ENCODE peak calls at places on chromosomes 1 and 21, in seven cellular contexts. R, E, X, I, S, Q and J are unnamed samples.

GRCh38 chr1:184419734-184420161 is 32.9 kb downstream of the C1orf21 start:
- DNase-seq in R (no peak), E (no peak), X (no peak), I (no peak), S (no peak), Q (no peak), J (no peak)

GRCh38 chr21:45336870-45337269 is 49.2 kb upstream of the POFUT2 start:
- DNase-seq in R (no peak), E (no peak), X (no peak), I (no peak), S (no peak), Q (no peak), J (no peak)

GRCh38 chr1:156122519-156123355 is 8.2 kb downstream of the LMNA start:
- DNase-seq in R (no peak), E (peak), X (no peak), I (peak), S (no peak), Q (no peak), J (no peak)

GRCh38 chr1:206411321-206411720 is 59.0 kb upstream of the IKBKE start:
- DNase-seq in R (no peak), E (no peak), X (no peak), I (no peak), S (no peak), Q (no peak), J (no peak)

GRCh38 chr1:183945432-183946308 is 91.9 kb downstream of the COLGALT2 start:
- DNase-seq in R (no peak), E (peak), X (no peak), I (no peak), S (no peak), Q (peak), J (no peak)

GRCh38 chr1:227941509-227942020 is 6.2 kb downstream of the WNT9A start:
- DNase-seq in R (no peak), E (no peak), X (no peak), I (no peak), S (no peak), Q (peak), J (no peak)

GRCh38 chr1:216057947-216058346 is 365.3 kb downstream of the USH2A start:
- DNase-seq in R (no peak), E (no peak), X (no peak), I (no peak), S (no peak), Q (no peak), J (no peak)

GRCh38 chr1:147496571-147496970 is 44.7 kb upstream of the BCL9 start:
- DNase-seq in R (peak), E (peak), X (peak), I (peak), S (no peak), Q (peak), J (no peak)

GRCh38 chr1:218735436-218735835 is 390.3 kb downstream of the TGFB2 start:
- DNase-seq in R (no peak), E (no peak), X (no peak), I (no peak), S (no peak), Q (no peak), J (no peak)

GRCh38 chr1:36913523-36914060 is 120.7 kb downstream of the GRIK3 start:
- DNase-seq in R (no peak), E (no peak), X (no peak), I (peak), S (no peak), Q (peak), J (no peak)

GRCh38 chr1:227757781-227758180 is 22.5 kb downstream of the SNAP47 start:
- DNase-seq in R (no peak), E (no peak), X (no peak), I (no peak), S (no peak), Q (no peak), J (no peak)

GRCh38 chr21:38351961-38352521 is 95.2 kb downstream of the KCNJ15 start:
- DNase-seq in R (no peak), E (no peak), X (no peak), I (no peak), S (no peak), Q (no peak), J (no peak)

GRCh38 chr1:228082975-228083870 is 715 bp downstream of the ARF1 start:
- DNase-seq in R (peak), E (no peak), X (no peak), I (peak), S (no peak), Q (no peak), J (no peak)

GRCh38 chr1:200332716-200333115 is 77.1 kb downstream of the ZNF281 start:
- DNase-seq in R (no peak), E (no peak), X (no peak), I (no peak), S (no peak), Q (no peak), J (no peak)

GRCh38 chr21:44401386-44402160 is 48.2 kb downstream of the TRPM2 start:
- DNase-seq in R (no peak), E (no peak), X (no peak), I (no peak), S (no peak), Q (no peak), J (no peak)

GRCh38 chr1:41496080-41497055 is 11.9 kb upstream of the EDN2 start:
- DNase-seq in R (peak), E (peak), X (peak), I (peak), S (no peak), Q (peak), J (peak)

GRCh38 chr1:231600461-231600976 is 26.1 kb upstream of the DISC1 start:
- DNase-seq in R (no peak), E (no peak), X (no peak), I (no peak), S (no peak), Q (no peak), J (no peak)

GRCh38 chr21:32463367-32463766 is 50.9 kb downstream of the EVA1C start:
- DNase-seq in R (no peak), E (no peak), X (peak), I (no peak), S (no peak), Q (no peak), J (no peak)

GRCh38 chr1:56409112-56409691 is 170.2 kb downstream of the PLPP3 start:
- DNase-seq in R (peak), E (peak), X (peak), I (peak), S (no peak), Q (peak), J (peak)

GRCh38 chr21:41958886-41959563 is 5.2 kb upstream of the C2CD2 start:
- DNase-seq in R (no peak), E (no peak), X (no peak), I (no peak), S (no peak), Q (no peak), J (no peak)

GRCh38 chr1:76066390-76066789 is 8.2 kb upstream of the ST6GALNAC3 start:
- DNase-seq in R (no peak), E (no peak), X (no peak), I (no peak), S (no peak), Q (no peak), J (no peak)

GRCh38 chr1:89363196-89363595 is 663 bp upstream of the GBP6 start:
- DNase-seq in R (no peak), E (no peak), X (no peak), I (no peak), S (peak), Q (no peak), J (no peak)

GRCh38 chr1:59136541-59137335 is 160.2 kb upstream of the FGGY start:
- DNase-seq in R (no peak), E (no peak), X (no peak), I (no peak), S (no peak), Q (no peak), J (no peak)

GRCh38 chr1:212701910-212702309 is 2.3 kb upstream of the BATF3 start:
- DNase-seq in R (no peak), E (no peak), X (no peak), I (no peak), S (no peak), Q (no peak), J (no peak)

GRCh38 chr1:212702672-212703071 is 3.0 kb upstream of the BATF3 start:
- DNase-seq in R (no peak), E (no peak), X (no peak), I (no peak), S (no peak), Q (no peak), J (no peak)

GRCh38 chr1:212700597-212700891 is 904 bp upstream of the BATF3 start:
- DNase-seq in R (no peak), E (no peak), X (no peak), I (no peak), S (no peak), Q (no peak), J (no peak)

GRCh38 chr1:212699839-212700596 is at the start of gene BATF3:
- DNase-seq in R (no peak), E (no peak), X (no peak), I (peak), S (no peak), Q (no peak), J (no peak)

GRCh38 chr1:212700892-212701819 is 1.5 kb upstream of the BATF3 start:
- DNase-seq in R (peak), E (no peak), X (no peak), I (no peak), S (no peak), Q (peak), J (peak)
- TF ChIP-seq SP1 in R (no peak), E (no peak), X (no peak), I (no peak), S (no peak), Q (no peak), J (no peak)

DNA sequence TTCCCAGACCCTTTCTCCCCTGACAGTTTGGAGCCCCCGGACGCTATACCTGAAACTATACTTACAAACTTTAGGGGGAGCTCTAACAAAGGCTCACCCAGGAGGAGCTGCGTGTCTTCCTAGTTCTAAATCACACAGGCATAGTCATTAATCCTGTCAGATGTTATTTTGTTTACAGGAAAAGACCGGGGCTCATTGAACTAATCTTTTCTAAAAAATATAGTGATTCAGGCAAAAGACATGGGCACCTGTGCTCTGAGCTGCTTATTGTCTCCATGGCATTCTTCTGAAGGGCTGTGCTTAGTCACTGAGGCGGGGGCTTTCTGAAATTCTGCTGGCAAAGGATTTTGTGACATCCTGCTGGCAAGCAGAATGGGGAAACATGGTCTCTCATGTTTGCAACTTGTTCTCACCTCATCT is 1577.0 kb downstream of the NCAM2 start:
- DNase-seq in R (peak), E (no peak), X (no peak), I (peak), S (no peak), Q (peak), J (peak)
- TF ChIP-seq SP1 in R (no peak), E (no peak), X (no peak), I (no peak), S (no peak), Q (no peak), J (no peak)

DNA sequence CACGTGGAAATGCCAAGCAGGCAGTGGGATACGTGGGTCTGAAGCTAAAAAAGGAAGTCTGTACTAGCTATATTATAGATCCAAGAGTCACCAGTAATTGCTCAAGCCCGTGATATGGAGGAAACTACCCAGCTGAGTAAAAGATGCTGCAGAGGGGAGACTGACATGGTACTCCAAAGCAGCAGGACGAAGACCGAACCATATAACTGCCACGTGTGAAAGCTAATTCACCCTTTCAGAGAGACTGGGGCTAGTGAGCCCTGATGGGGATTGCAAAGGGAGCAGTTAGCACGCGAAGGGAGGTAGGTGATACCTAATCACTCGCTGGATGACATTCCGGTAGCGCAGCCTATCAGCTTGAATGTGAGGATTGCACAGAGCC is 316 bp downstream of the AP4B1 start:
- DNase-seq in R (peak), E (no peak), X (no peak), I (peak), S (no peak), Q (peak), J (no peak)
- TF ChIP-seq SP1 in R (no peak), E (no peak), X (no peak), I (no peak), S (no peak), Q (no peak), J (no peak)

GRCh38 chr1:225601902-225602589 is 50.9 kb downstream of the ENAH start:
- DNase-seq in R (no peak), E (no peak), X (no peak), I (no peak), S (no peak), Q (no peak), J (no peak)

GRCh38 chr1:225596736-225597135 is 56.2 kb downstream of the ENAH start:
- DNase-seq in R (no peak), E (no peak), X (no peak), I (no peak), S (no peak), Q (no peak), J (no peak)

GRCh38 chr1:225596152-225596551 is 56.8 kb downstream of the ENAH start:
- DNase-seq in R (no peak), E (no peak), X (no peak), I (no peak), S (no peak), Q (no peak), J (no peak)

GRCh38 chr1:225598847-225599246 is 54.1 kb downstream of the ENAH start:
- DNase-seq in R (no peak), E (no peak), X (no peak), I (no peak), S (no peak), Q (no peak), J (no peak)

DNA sequence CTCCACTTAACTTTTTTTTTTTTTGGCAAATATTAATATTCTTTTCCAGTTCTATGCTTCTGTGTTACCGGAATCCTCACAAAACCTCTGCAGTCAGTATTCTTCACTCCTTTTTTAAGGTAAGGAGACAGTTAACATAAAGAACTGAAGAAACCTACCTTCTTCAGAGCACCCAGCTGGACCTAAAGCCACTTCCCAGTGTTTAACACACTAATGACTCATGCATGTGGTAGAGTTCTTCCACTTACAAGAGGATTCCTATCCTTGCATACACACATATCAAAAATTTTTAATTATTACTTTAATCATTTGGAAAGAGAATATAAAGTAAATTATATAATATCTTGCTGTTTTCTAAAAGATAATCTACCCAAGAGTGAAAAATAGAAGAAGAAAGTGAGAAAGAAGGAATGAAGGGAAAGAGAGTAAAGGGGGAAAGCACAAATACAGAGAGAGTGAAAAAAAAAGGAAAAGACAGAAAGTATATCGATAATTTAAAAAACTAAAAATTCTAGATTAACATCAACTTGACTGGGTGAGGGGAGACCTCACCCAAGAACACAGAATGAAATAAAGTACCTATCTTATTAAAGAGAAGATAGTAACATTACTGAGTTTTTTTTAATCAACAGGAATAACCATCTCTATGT is 54.9 kb downstream of the ENAH start:
- DNase-seq in R (no peak), E (no peak), X (no peak), I (no peak), S (no peak), Q (no peak), J (no peak)
- TF ChIP-seq SP1 in R (no peak), E (no peak), X (no peak), I (no peak), S (no peak), Q (no peak), J (no peak)

DNA sequence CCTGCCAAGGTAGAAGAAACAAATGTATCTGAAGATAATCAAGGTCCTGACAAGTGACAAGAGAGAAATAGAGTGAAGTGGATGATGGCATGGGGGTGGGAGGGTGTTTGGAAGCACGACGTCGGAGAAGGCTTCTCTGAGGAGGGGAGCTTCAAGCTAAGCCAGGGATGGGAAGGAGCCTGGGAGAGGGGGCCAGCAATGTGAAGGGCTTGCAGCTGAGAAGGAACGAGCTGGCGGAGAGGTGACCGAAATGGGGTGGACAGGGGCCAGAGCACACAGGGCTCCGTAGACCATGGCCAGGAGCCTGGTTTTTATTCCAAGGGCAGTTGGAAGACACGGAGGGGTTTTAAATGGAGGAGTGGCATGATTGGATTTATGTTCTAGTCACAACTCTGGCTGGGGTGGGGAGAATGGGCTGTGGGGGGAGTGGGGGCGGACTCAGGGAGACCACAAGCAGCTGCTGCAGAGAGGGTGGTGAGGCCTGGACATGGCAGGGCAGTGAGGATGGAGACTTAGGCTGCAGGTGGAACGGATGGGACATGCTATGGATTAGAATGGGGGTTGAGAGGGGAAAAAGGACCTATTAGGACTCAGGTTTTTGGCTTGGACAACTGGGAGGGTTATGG is 5.1 kb upstream of the EPS8L3 start:
- DNase-seq in R (no peak), E (no peak), X (no peak), I (no peak), S (no peak), Q (peak), J (no peak)
- TF ChIP-seq SP1 in R (no peak), E (no peak), X (no peak), I (no peak), S (no peak), Q (no peak), J (no peak)